ENCODE peak calls at places on chromosomes 4 and X, in nine cellular contexts. M, D, Y, Q, J, L, N, R and T are unnamed samples.
A peak's percentile ranks its signal among the peaks of the same experiment; 100 is the strongest.

GRCh38 chrX:56766554-56767412 is 37.7 kb downstream of the NBDY start:
- DNase-seq in L (no peak), D (no peak), R (no peak), M (no peak), Y (peak; percentile 57), J (no peak), N (no peak), Q (no peak), T (no peak)

GRCh38 chrX:13646154-13646549 is 6.8 kb upstream of the TCEANC start:
- DNase-seq in Y (peak; percentile 66), N (peak; percentile 45), M (peak; percentile 30), J (peak; percentile 58), L (peak; percentile 56), Q (no peak), R (no peak), D (peak; percentile 75), T (peak; percentile 41)

GRCh38 chr4:84899616-84900015 is 66.9 kb downstream of the WDFY3 start:
- DNase-seq in L (no peak), Q (no peak), J (no peak), M (no peak), N (no peak), R (no peak), Y (no peak), D (no peak), T (no peak)

GRCh38 chr4:2961411-2962098 is 1.7 kb downstream of the NOP14 start:
- DNase-seq in N (no peak), Q (no peak), R (no peak), D (no peak), M (no peak), Y (no peak), J (no peak), L (no peak), T (no peak)

GRCh38 chr4:57110635-57111546 is 706 bp upstream of the IGFBP7 start:
- DNase-seq in Q (no peak), Y (peak; percentile 78), J (peak; percentile 66), D (peak; percentile 29), L (peak; percentile 49), R (peak; percentile 26), N (peak; percentile 76), M (no peak), T (peak; percentile 59)

GRCh38 chr4:139015948-139016451 is 419 bp downstream of the NOCT start:
- DNase-seq in Y (peak; percentile 21), L (no peak), Q (peak; percentile 10), N (no peak), M (no peak), D (peak; percentile 67), R (no peak), J (peak; percentile 31), T (no peak)

GRCh38 chr4:184457530-184458249 is 16.7 kb downstream of the IRF2 start:
- DNase-seq in N (no peak), M (no peak), Q (no peak), J (no peak), D (no peak), Y (peak; percentile 36), L (no peak), R (no peak), T (no peak)

GRCh38 chr4:113587640-113588275 is 173.8 kb downstream of the CAMK2D start:
- DNase-seq in D (no peak), L (no peak), Y (no peak), J (no peak), M (no peak), Q (no peak), R (no peak), N (no peak), T (no peak)

GRCh38 chr4:67909910-67910905 is 26.4 kb upstream of the TMPRSS11D start:
- DNase-seq in J (no peak), N (no peak), L (no peak), Q (no peak), R (no peak), D (no peak), Y (peak; percentile 28), M (no peak), T (no peak)

GRCh38 chr4:825969-826330 is at the start of gene CPLX1:
- DNase-seq in Y (no peak), J (no peak), Q (no peak), R (no peak), L (peak; percentile 19), M (no peak), N (no peak), D (peak; percentile 84), T (no peak)

GRCh38 chr4:87304659-87305277 is 17.9 kb downstream of the HSD17B13 start:
- DNase-seq in L (peak; percentile 54), D (peak; percentile 19), Y (no peak), J (no peak), M (no peak), Q (no peak), R (no peak), N (no peak), T (no peak)

GRCh38 chrX:9907645-9908387 is 59.3 kb upstream of the CLDN34 start:
- DNase-seq in R (no peak), Y (no peak), Q (no peak), D (no peak), J (no peak), M (no peak), L (peak; percentile 81), N (no peak), T (no peak)

GRCh38 chrX:17531500-17531899 is 156.5 kb downstream of the NHS start:
- DNase-seq in D (no peak), M (no peak), L (no peak), Y (no peak), Q (no peak), R (no peak), J (no peak), N (no peak), T (no peak)

GRCh38 chr4:38382492-38382891 is 281.5 kb upstream of the KLF3 start:
- DNase-seq in Q (no peak), N (no peak), R (no peak), L (no peak), M (no peak), Y (no peak), J (no peak), D (no peak), T (no peak)

DNA sequence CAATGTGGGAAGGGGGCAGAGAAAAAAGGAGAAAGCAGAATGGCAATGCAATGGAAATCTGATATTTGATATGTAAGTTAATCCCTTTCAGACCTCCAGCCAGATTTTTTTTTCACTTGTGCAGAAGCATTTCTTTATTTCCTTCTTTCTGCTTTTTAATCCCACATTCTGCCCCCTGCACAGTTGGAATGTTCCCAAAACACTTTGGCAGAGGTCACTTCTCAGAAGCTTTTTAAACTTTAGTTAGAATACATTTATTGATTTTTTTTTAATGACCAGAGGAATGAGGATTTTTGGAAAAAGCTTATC is 174.4 kb downstream of the ADGRL3 start:
- DNase-seq in J (no peak), Y (no peak), L (no peak), Q (no peak), R (no peak), D (no peak), M (no peak), N (no peak), T (no peak)
- H3K4me3 ChIP-seq in J (no peak overlapping the region), Y (no peak overlapping the region), L (no peak overlapping the region), Q (no peak overlapping the region), R (no peak overlapping the region), D (no peak overlapping the region), M (no peak overlapping the region), N (no peak overlapping the region), T (no peak overlapping the region)

GRCh38 chr4:6942238-6942800 is 32.7 kb downstream of the TBC1D14 start:
- DNase-seq in M (peak; percentile 71), R (peak; percentile 94), Y (peak; percentile 97), N (peak; percentile 57), D (peak; percentile 87), J (no peak), L (peak; percentile 92), Q (no peak), T (no peak)

GRCh38 chr4:6943012-6943869 is 33.6 kb downstream of the TBC1D14 start:
- DNase-seq in N (no peak), D (no peak), J (no peak), Y (no peak), Q (no peak), L (peak; percentile 23), R (no peak), M (no peak), T (no peak)

GRCh38 chr4:6940744-6941137 is 31.1 kb downstream of the TBC1D14 start:
- DNase-seq in M (no peak), Y (no peak), R (no peak), D (no peak), L (no peak), Q (no peak), N (no peak), J (no peak), T (no peak)

GRCh38 chr4:6939761-6940743 is 30.4 kb downstream of the TBC1D14 start:
- DNase-seq in Q (no peak), Y (no peak), J (no peak), D (no peak), M (no peak), R (no peak), L (no peak), N (no peak), T (no peak)

GRCh38 chr4:6941796-6942195 is 32.2 kb downstream of the TBC1D14 start:
- DNase-seq in Y (no peak), J (no peak), M (no peak), L (peak; percentile 75), R (no peak), D (no peak), N (no peak), Q (no peak), T (no peak)
- H3K4me3 ChIP-seq in Y (peak overlapping the region; percentile 5), J (no peak overlapping the region), M (no peak overlapping the region), L (no peak overlapping the region), R (no peak overlapping the region), D (no peak overlapping the region), N (no peak overlapping the region), Q (peak overlapping the region; percentile 20), T (no peak overlapping the region)

GRCh38 chrX:23782863-23783568 is at the start of gene SAT1:
- DNase-seq in L (peak; percentile 93), M (peak; percentile 60), Y (peak; percentile 93), D (peak; percentile 100), J (peak; percentile 94), Q (peak; percentile 86), R (peak; percentile 38), N (peak; percentile 94), T (peak; percentile 94)
- H3K4me3 ChIP-seq in L (peak within 1 kb of the TSS; percentile 83), M (peak within 1 kb of the TSS; percentile 62), Y (peak within 1 kb of the TSS; percentile 77), D (peak within 1 kb of the TSS; percentile 62), J (peak within 1 kb of the TSS; percentile 80), Q (peak within 1 kb of the TSS; percentile 94), R (peak within 1 kb of the TSS; percentile 76), N (peak within 1 kb of the TSS; percentile 51), T (peak within 1 kb of the TSS; percentile 77)

DNA sequence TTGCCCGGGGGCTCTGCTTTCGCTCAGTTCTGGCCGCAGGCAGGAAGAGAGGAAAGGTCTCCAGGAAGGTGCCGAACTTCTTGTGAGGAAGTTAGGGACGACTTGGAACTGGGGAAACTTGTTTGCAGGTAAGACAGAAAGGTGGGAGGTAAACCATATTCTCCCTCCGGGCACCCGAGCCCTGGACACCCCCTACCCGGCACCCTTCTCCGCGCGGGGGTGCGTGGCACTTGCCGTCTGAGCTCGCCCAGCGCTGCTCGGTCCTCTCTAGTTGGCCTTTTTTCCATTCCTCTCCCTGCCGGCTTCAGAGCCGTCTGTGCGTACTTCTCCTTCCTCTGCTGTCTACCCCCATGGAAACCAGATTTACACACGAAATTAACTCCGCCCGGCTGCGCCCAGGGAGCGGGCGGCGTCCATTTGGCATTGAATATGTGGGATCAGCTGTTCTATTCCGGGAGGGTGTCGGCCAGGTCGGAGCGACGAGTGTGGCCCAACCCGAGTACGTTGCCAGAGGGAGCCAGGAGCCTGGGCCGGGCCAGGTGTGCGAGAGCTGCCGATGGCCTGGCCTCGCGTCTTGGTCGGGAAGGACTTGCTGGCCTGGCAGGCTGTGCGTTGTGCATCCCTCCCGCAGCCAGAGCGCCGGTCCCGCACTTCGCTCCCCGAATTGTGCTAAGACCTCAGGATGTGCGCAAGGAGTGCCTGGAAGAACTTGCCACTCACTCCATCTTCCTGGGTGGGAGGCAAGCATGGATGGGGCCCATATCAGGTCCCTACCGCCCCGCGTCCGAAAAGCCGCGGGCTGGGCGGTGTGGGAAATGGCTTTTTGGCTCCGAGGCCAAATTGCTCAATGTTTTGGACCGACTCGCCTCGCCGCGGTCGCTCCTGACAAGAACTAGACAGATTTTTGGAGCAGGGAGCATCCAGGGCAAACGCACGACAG is 1.7 kb downstream of the PDGFRA start:
- DNase-seq in Q (no peak), M (no peak), N (peak; percentile 40), J (peak; percentile 70), L (peak; percentile 37), R (no peak), D (peak; percentile 23), Y (peak; percentile 79), T (peak; percentile 46)
- H3K4me3 ChIP-seq in Q (no peak overlapping the region), M (peak overlapping the region; percentile 85), N (peak overlapping the region; percentile 45), J (peak overlapping the region; percentile 69), L (peak overlapping the region; percentile 21), R (peak overlapping the region; percentile 92), D (peak overlapping the region; percentile 94), Y (peak overlapping the region; percentile 98), T (peak overlapping the region; percentile 62)